ENCODE peak calls at places on chromosomes 5 and 9, in five cellular contexts. S is stimulated activated CD4-positive, alpha-beta T cell treated with anti-CD3 and anti-CD28 coated beads, Interleukin-4, amount 100 ng/mL, for 1 hour; U is glutamatergic neuron; F is endothelial cell; M is H9. W is an unnamed sample.

GRCh38 chr5:160496334-160496733 is 74.7 kb downstream of the PTTG1 start:
- DNase-seq in F (no peak), S (no peak), U (no peak), M (no peak), W (no peak)

GRCh38 chr5:145324101-145324500 is 511.0 kb downstream of the PRELID2 start:
- DNase-seq in U (no peak), S (no peak), F (no peak), M (no peak), W (no peak)

GRCh38 chr5:89280103-89281037 is 397.4 kb upstream of the MEF2C start:
- DNase-seq in M (no peak), S (no peak), F (no peak), U (no peak), W (no peak)

GRCh38 chr5:173501271-173501670 is 115.2 kb downstream of the BOD1 start:
- DNase-seq in F (no peak), U (no peak), M (no peak), S (no peak), W (no peak)

GRCh38 chr9:92242115-92242778 is 51.2 kb downstream of the IARS1 start:
- DNase-seq in U (no peak), S (no peak), M (no peak), F (peak), W (peak)

GRCh38 chr5:119532637-119533036 is 80.3 kb downstream of the HSD17B4 start:
- DNase-seq in F (no peak), U (no peak), M (no peak), S (no peak), W (no peak)

GRCh38 chr5:154260860-154261235 is 70.3 kb downstream of the GALNT10 start:
- DNase-seq in U (no peak), S (no peak), F (no peak), M (no peak), W (no peak)

GRCh38 chr9:75743855-75744254 is 146.6 kb upstream of the PCSK5 start:
- DNase-seq in U (no peak), S (no peak), F (no peak), M (no peak), W (no peak)

GRCh38 chr5:56984445-56984844 is 32.5 kb upstream of the MIER3 start:
- DNase-seq in M (no peak), U (no peak), S (no peak), F (no peak), W (no peak)

GRCh38 chr5:72427016-72427415 is 80.2 kb downstream of the ZNF366 start:
- DNase-seq in F (no peak), U (no peak), M (no peak), S (no peak), W (no peak)

GRCh38 chr9:134469041-134469875 is 143.0 kb downstream of the RXRA start:
- DNase-seq in M (no peak), F (no peak), S (no peak), U (no peak), W (no peak)

GRCh38 chr5:160001457-160001856 is 7.5 kb upstream of the TTC1 start:
- DNase-seq in S (no peak), M (no peak), U (no peak), F (no peak), W (no peak)

GRCh38 chr9:34715639-34716215 is 5.8 kb upstream of the CCL21 start:
- DNase-seq in U (no peak), M (no peak), F (no peak), S (no peak), W (no peak)

GRCh38 chr5:168128154-168128553 is 163.3 kb upstream of the WWC1 start:
- DNase-seq in M (no peak), S (no peak), U (no peak), F (no peak), W (no peak)

GRCh38 chr9:131758972-131759647 is 19.2 kb upstream of the RAPGEF1 start:
- DNase-seq in S (no peak), U (no peak), M (no peak), F (no peak), W (no peak)

GRCh38 chr5:38766151-38766550 is 79.7 kb upstream of the OSMR start:
- DNase-seq in S (no peak), U (no peak), F (no peak), M (no peak), W (no peak)

GRCh38 chr5:151612689-151613427 is 21.7 kb upstream of the FAT2 start:
- DNase-seq in U (no peak), S (peak), M (no peak), F (no peak), W (no peak)

GRCh38 chr9:34493972-34494535 is 28.7 kb downstream of the ENHO start:
- DNase-seq in S (peak), M (peak), U (no peak), F (peak), W (peak)

GRCh38 chr5:61840354-61840753 is 465.7 kb upstream of the KIF2A start:
- DNase-seq in S (no peak), F (no peak), U (no peak), M (no peak), W (peak)

GRCh38 chr5:145811834-145812625 is 23.1 kb downstream of the PRELID2 start:
- DNase-seq in U (no peak), M (no peak), S (no peak), F (peak), W (peak)

GRCh38 chr9:75071530-75072122 is 16.3 kb downstream of the NMRK1 start:
- DNase-seq in S (peak), M (peak), F (no peak), U (no peak), W (no peak)

GRCh38 chr9:93701494-93702218 is 125.3 kb downstream of the PHF2 start:
- DNase-seq in F (no peak), S (no peak), M (peak), U (no peak), W (no peak)

GRCh38 chr5:176820937-176821336 is 10.6 kb downstream of the UNC5A start:
- DNase-seq in S (no peak), F (no peak), U (no peak), M (no peak), W (no peak)

GRCh38 chr5:135193213-135194125 is 159.4 kb upstream of the PITX1 start:
- DNase-seq in F (no peak), M (no peak), U (no peak), S (no peak), W (no peak)

GRCh38 chr9:95021166-95021886 is 294.8 kb downstream of the AOPEP start:
- DNase-seq in F (no peak), U (no peak), S (no peak), M (no peak), W (no peak)

GRCh38 chr9:592225-592624 is 249.3 kb upstream of the DMRT1 start:
- DNase-seq in M (no peak), S (no peak), U (no peak), F (no peak), W (peak)

GRCh38 chr5:97801497-97801896 is 618.5 kb upstream of the RIOK2 start:
- DNase-seq in S (no peak), U (no peak), M (no peak), F (no peak), W (no peak)